ENCODE peak calls at places on chromosome 3, in seven cellular contexts. V is KBM-7; W is CD8-positive, alpha-beta memory T cell; T is neural crest cell; L is AG04450; F is IMR-90; B is A172. D is an unnamed sample.

GRCh38 chr3:89692601-89693000 is 585.2 kb downstream of the EPHA3 start:
- DNase-seq in V (no peak), W (no peak), T (no peak), L (no peak), F (no peak), B (no peak), D (no peak)

GRCh38 chr3:31567036-31567435 is 34.3 kb downstream of the STT3B start:
- DNase-seq in V (no peak), W (peak; percentile 16), T (no peak), L (no peak), F (no peak), B (no peak), D (no peak)

GRCh38 chr3:12707425-12707824 is 43.5 kb upstream of the RAF1 start:
- DNase-seq in V (peak; percentile 35), W (no peak), T (no peak), L (no peak), F (peak; percentile 37), B (no peak), D (peak; percentile 42)

GRCh38 chr3:39378092-39378491 is 5.1 kb upstream of the SLC25A38 start:
- DNase-seq in V (peak; percentile 62), W (peak; percentile 41), T (peak; percentile 9), L (no peak), F (peak; percentile 18), B (peak; percentile 11), D (peak; percentile 24)

GRCh38 chr3:181933052-181933618 is 221.4 kb downstream of the SOX2 start:
- DNase-seq in V (no peak), W (no peak), T (no peak), L (no peak), F (no peak), B (no peak), D (no peak)

GRCh38 chr3:192801985-192802384 is 74.6 kb upstream of the FGF12 start:
- DNase-seq in V (no peak), W (no peak), T (no peak), L (no peak), F (no peak), B (no peak), D (no peak)

GRCh38 chr3:117531078-117531477 is 821.5 kb downstream of the TUSC7 start:
- DNase-seq in V (no peak), W (no peak), T (no peak), L (no peak), F (no peak), B (no peak), D (no peak)

GRCh38 chr3:107557743-107558142 is 35.0 kb downstream of the BBX start:
- DNase-seq in V (no peak), W (no peak), T (no peak), L (no peak), F (no peak), B (no peak), D (no peak)